ENCODE peak calls at places on chromosomes 3 and 15, in four cellular contexts. One of them, this sample, is unnamed.
A peak's percentile ranks its signal among the peaks of the same experiment; 100 is the strongest.

GRCh38 chr3:141933421-141934300 is 57.2 kb downstream of the ATP1B3 start:
- DNase-seq in heart right ventricle: no peak
- DNase-seq in fibroblast of lung: no peak
- DNase-seq in CD8-positive, alpha-beta memory T cell: no peak
- DNase-seq in this sample: no peak

GRCh38 chr3:194879991-194880939 is 194.6 kb downstream of the FAM43A start:
- DNase-seq in CD8-positive, alpha-beta memory T cell: no peak
- DNase-seq in fibroblast of lung: peak; percentile 36
- DNase-seq in heart right ventricle: peak; percentile 75
- DNase-seq in this sample: peak; percentile 94

GRCh38 chr3:153757839-153758238 is 363.4 kb upstream of the ARHGEF26 start:
- DNase-seq in CD8-positive, alpha-beta memory T cell: no peak
- DNase-seq in heart right ventricle: no peak
- DNase-seq in fibroblast of lung: no peak
- DNase-seq in this sample: no peak

GRCh38 chr3:132645058-132645457 is 14.6 kb downstream of the ACAD11 start:
- DNase-seq in fibroblast of lung: no peak
- DNase-seq in heart right ventricle: no peak
- DNase-seq in CD8-positive, alpha-beta memory T cell: no peak
- DNase-seq in this sample: no peak

GRCh38 chr3:124318650-124319049 is 326.7 kb upstream of the ROPN1 start:
- DNase-seq in heart right ventricle: no peak
- DNase-seq in CD8-positive, alpha-beta memory T cell: no peak
- DNase-seq in fibroblast of lung: no peak
- DNase-seq in this sample: no peak

GRCh38 chr3:173785004-173785403 is 387.5 kb downstream of the NLGN1 start:
- DNase-seq in fibroblast of lung: peak; percentile 4
- DNase-seq in CD8-positive, alpha-beta memory T cell: no peak
- DNase-seq in heart right ventricle: no peak
- DNase-seq in this sample: peak; percentile 4

GRCh38 chr15:88238618-88239430 is 17.7 kb downstream of the NTRK3 start:
- DNase-seq in CD8-positive, alpha-beta memory T cell: peak; percentile 1
- DNase-seq in fibroblast of lung: peak; percentile 49
- DNase-seq in heart right ventricle: no peak
- DNase-seq in this sample: no peak

GRCh38 chr15:31461375-31461774 is 134.7 kb downstream of the KLF13 start:
- DNase-seq in fibroblast of lung: no peak
- DNase-seq in heart right ventricle: no peak
- DNase-seq in CD8-positive, alpha-beta memory T cell: no peak
- DNase-seq in this sample: no peak

GRCh38 chr15:86915811-86916331 is 836.2 kb downstream of the AGBL1 start:
- DNase-seq in CD8-positive, alpha-beta memory T cell: no peak
- DNase-seq in heart right ventricle: no peak
- DNase-seq in fibroblast of lung: peak; percentile 54
- DNase-seq in this sample: peak; percentile 29

GRCh38 chr15:77440378-77440999 is 19.8 kb downstream of the HMG20A start:
- DNase-seq in fibroblast of lung: peak; percentile 44
- DNase-seq in heart right ventricle: no peak
- DNase-seq in CD8-positive, alpha-beta memory T cell: no peak
- DNase-seq in this sample: no peak

GRCh38 chr3:113532698-113533533 is 561 bp downstream of the SIDT1 start:
- DNase-seq in fibroblast of lung: no peak
- DNase-seq in heart right ventricle: peak; percentile 15
- DNase-seq in CD8-positive, alpha-beta memory T cell: peak; percentile 70
- DNase-seq in this sample: peak; percentile 20
- H3K27me3 ChIP-seq in fibroblast of lung: peaks cover 46% of the 10 kb centered on the region
- H3K27me3 ChIP-seq in heart right ventricle: peaks cover 20% of the 10 kb centered on the region
- H3K27me3 ChIP-seq in CD8-positive, alpha-beta memory T cell: no peaks in the 10 kb centered on the region
- H3K27me3 ChIP-seq in this sample: peaks cover 81% of the 10 kb centered on the region

GRCh38 chr3:23811919-23812318 is 6.2 kb downstream of the UBE2E1 start:
- DNase-seq in CD8-positive, alpha-beta memory T cell: no peak
- DNase-seq in heart right ventricle: no peak
- DNase-seq in fibroblast of lung: no peak
- DNase-seq in this sample: no peak

GRCh38 chr3:23811117-23811487 is 5.3 kb downstream of the UBE2E1 start:
- DNase-seq in heart right ventricle: no peak
- DNase-seq in fibroblast of lung: peak; percentile 18
- DNase-seq in CD8-positive, alpha-beta memory T cell: no peak
- DNase-seq in this sample: no peak

GRCh38 chr3:23809840-23810341 is 4.1 kb downstream of the UBE2E1 start:
- DNase-seq in CD8-positive, alpha-beta memory T cell: no peak
- DNase-seq in fibroblast of lung: no peak
- DNase-seq in heart right ventricle: no peak
- DNase-seq in this sample: no peak

GRCh38 chr3:23809294-23809693 is 3.5 kb downstream of the UBE2E1 start:
- DNase-seq in fibroblast of lung: no peak
- DNase-seq in CD8-positive, alpha-beta memory T cell: no peak
- DNase-seq in heart right ventricle: no peak
- DNase-seq in this sample: no peak

GRCh38 chr3:23810342-23811116 is 4.8 kb downstream of the UBE2E1 start:
- DNase-seq in CD8-positive, alpha-beta memory T cell: peak; percentile 57
- DNase-seq in heart right ventricle: peak; percentile 68
- DNase-seq in fibroblast of lung: peak; percentile 37
- DNase-seq in this sample: peak; percentile 47
- H3K36me3 ChIP-seq in CD8-positive, alpha-beta memory T cell: no peaks in the 10 kb centered on the region
- H3K36me3 ChIP-seq in heart right ventricle: no peaks in the 10 kb centered on the region
- H3K36me3 ChIP-seq in fibroblast of lung: no peaks in the 10 kb centered on the region
- H3K36me3 ChIP-seq in this sample: peaks cover 9% of the 10 kb centered on the region

GRCh38 chr3:142950972-142951371 is 12.5 kb downstream of the PAQR9 start:
- DNase-seq in heart right ventricle: no peak
- DNase-seq in CD8-positive, alpha-beta memory T cell: no peak
- DNase-seq in fibroblast of lung: no peak
- DNase-seq in this sample: no peak
- H3K27me3 ChIP-seq in heart right ventricle: peaks cover 6% of the 10 kb centered on the region
- H3K27me3 ChIP-seq in CD8-positive, alpha-beta memory T cell: peaks cover 4% of the 10 kb centered on the region
- H3K27me3 ChIP-seq in fibroblast of lung: no peaks in the 10 kb centered on the region
- H3K27me3 ChIP-seq in this sample: no peaks in the 10 kb centered on the region

DNA sequence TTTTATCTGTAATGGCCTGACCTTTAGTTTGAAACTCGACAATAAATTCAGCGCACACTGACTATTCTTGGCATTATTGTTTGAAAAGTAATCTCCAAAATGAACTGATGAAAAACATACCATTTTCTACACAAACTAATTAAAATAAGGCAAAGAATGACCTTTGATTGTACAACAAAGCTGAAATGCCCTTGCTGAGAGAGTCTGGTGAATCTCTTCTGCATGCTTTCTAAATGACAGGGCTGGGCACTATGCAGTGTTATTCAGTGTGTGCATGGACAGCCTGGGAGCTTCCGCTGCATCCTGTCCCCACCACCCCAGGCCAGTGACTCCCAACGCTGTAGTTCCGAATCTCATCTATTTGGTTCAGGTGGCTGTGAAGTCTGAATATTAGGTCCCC is 530.8 kb downstream of the FOXP1 start:
- DNase-seq in CD8-positive, alpha-beta memory T cell: no peak
- DNase-seq in heart right ventricle: no peak
- DNase-seq in fibroblast of lung: no peak
- DNase-seq in this sample: no peak
- H3K36me3 ChIP-seq in CD8-positive, alpha-beta memory T cell: peaks cover 30% of the 10 kb centered on the region
- H3K36me3 ChIP-seq in heart right ventricle: peaks cover 5% of the 10 kb centered on the region
- H3K36me3 ChIP-seq in fibroblast of lung: peaks cover 2% of the 10 kb centered on the region
- H3K36me3 ChIP-seq in this sample: peaks cover 18% of the 10 kb centered on the region

GRCh38 chr3:127351350-127351749 is 63.5 kb upstream of the PRR20G start:
- DNase-seq in heart right ventricle: no peak
- DNase-seq in fibroblast of lung: no peak
- DNase-seq in CD8-positive, alpha-beta memory T cell: no peak
- DNase-seq in this sample: no peak

GRCh38 chr3:127350172-127351050 is 62.6 kb upstream of the PRR20G start:
- DNase-seq in fibroblast of lung: no peak
- DNase-seq in heart right ventricle: no peak
- DNase-seq in CD8-positive, alpha-beta memory T cell: no peak
- DNase-seq in this sample: no peak

GRCh38 chr3:127352612-127353011 is 64.8 kb upstream of the PRR20G start:
- DNase-seq in CD8-positive, alpha-beta memory T cell: no peak
- DNase-seq in fibroblast of lung: no peak
- DNase-seq in heart right ventricle: no peak
- DNase-seq in this sample: no peak

GRCh38 chr3:127351775-127352350 is 64.0 kb upstream of the PRR20G start:
- DNase-seq in fibroblast of lung: no peak
- DNase-seq in heart right ventricle: no peak
- DNase-seq in CD8-positive, alpha-beta memory T cell: no peak
- DNase-seq in this sample: no peak

GRCh38 chr3:127349501-127350171 is 61.8 kb upstream of the PRR20G start:
- DNase-seq in CD8-positive, alpha-beta memory T cell: no peak
- DNase-seq in fibroblast of lung: no peak
- DNase-seq in heart right ventricle: no peak
- DNase-seq in this sample: no peak
- H3K27me3 ChIP-seq in CD8-positive, alpha-beta memory T cell: no peaks in the 10 kb centered on the region
- H3K27me3 ChIP-seq in fibroblast of lung: no peaks in the 10 kb centered on the region
- H3K27me3 ChIP-seq in heart right ventricle: peaks cover 23% of the 10 kb centered on the region
- H3K27me3 ChIP-seq in this sample: peaks cover 16% of the 10 kb centered on the region

GRCh38 chr3:186784820-186785516 is 1.6 kb downstream of the EIF4A2 start:
- DNase-seq in CD8-positive, alpha-beta memory T cell: no peak
- DNase-seq in fibroblast of lung: no peak
- DNase-seq in heart right ventricle: no peak
- DNase-seq in this sample: no peak
- H3K36me3 ChIP-seq in CD8-positive, alpha-beta memory T cell: peaks cover 59% of the 10 kb centered on the region
- H3K36me3 ChIP-seq in fibroblast of lung: peaks cover 22% of the 10 kb centered on the region
- H3K36me3 ChIP-seq in heart right ventricle: peaks cover 56% of the 10 kb centered on the region
- H3K36me3 ChIP-seq in this sample: peaks cover 65% of the 10 kb centered on the region

DNA sequence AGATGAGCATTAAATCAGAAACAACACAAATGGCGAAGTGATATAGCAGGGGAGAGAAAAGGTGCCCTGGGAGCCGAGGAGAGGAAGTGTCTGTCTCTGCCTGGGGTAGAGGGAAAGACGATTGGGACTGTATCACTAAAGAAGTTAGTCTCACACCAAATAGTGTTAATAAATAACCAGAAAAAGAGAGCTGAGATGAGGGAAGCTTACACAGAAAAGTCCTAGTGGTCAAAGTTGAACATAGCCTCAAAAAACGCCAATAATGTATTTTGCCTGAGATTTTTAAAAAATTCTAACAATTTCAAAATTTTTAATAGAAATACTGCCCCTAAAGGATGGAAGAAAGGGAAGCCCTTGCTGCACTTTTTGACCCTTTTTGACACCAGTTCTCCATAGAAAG is 417.6 kb downstream of the TUSC7 start:
- DNase-seq in CD8-positive, alpha-beta memory T cell: no peak
- DNase-seq in heart right ventricle: no peak
- DNase-seq in fibroblast of lung: no peak
- DNase-seq in this sample: no peak
- H3K27me3 ChIP-seq in CD8-positive, alpha-beta memory T cell: no peaks in the 10 kb centered on the region
- H3K27me3 ChIP-seq in heart right ventricle: no peaks in the 10 kb centered on the region
- H3K27me3 ChIP-seq in fibroblast of lung: no peaks in the 10 kb centered on the region
- H3K27me3 ChIP-seq in this sample: no peaks in the 10 kb centered on the region

GRCh38 chr3:101853971-101854370 is 4.7 kb downstream of the NFKBIZ start:
- DNase-seq in fibroblast of lung: no peak
- DNase-seq in CD8-positive, alpha-beta memory T cell: no peak
- DNase-seq in heart right ventricle: no peak
- DNase-seq in this sample: no peak
- H3K36me3 ChIP-seq in fibroblast of lung: peaks cover 18% of the 10 kb centered on the region
- H3K36me3 ChIP-seq in CD8-positive, alpha-beta memory T cell: peaks cover 70% of the 10 kb centered on the region
- H3K36me3 ChIP-seq in heart right ventricle: peaks cover 68% of the 10 kb centered on the region
- H3K36me3 ChIP-seq in this sample: peaks cover 85% of the 10 kb centered on the region

GRCh38 chr3:193837347-193837827 is 244.4 kb downstream of the OPA1 start:
- DNase-seq in fibroblast of lung: no peak
- DNase-seq in heart right ventricle: no peak
- DNase-seq in CD8-positive, alpha-beta memory T cell: no peak
- DNase-seq in this sample: no peak
- H3K27me3 ChIP-seq in fibroblast of lung: peaks cover 15% of the 10 kb centered on the region
- H3K27me3 ChIP-seq in heart right ventricle: no peaks in the 10 kb centered on the region
- H3K27me3 ChIP-seq in CD8-positive, alpha-beta memory T cell: no peaks in the 10 kb centered on the region
- H3K27me3 ChIP-seq in this sample: no peaks in the 10 kb centered on the region

This sample was measured in MG63.